ENCODE peak calls at places on chromosome 14, in five cellular contexts. V is cardiac muscle cell; T is neural progenitor cell; I is tibial artery; K is CD4-positive, alpha-beta memory T cell. S is an unnamed sample. For H3K36me3, the result is how much of the 10 kb centered on the place peaks cover.

GRCh38 chr14:54085841-54086240 is 129.2 kb upstream of the BMP4 start:
- DNase-seq in V (no peak), T (no peak), I (no peak), K (no peak), S (no peak)

GRCh38 chr14:33951183-33951840 is 438 bp upstream of the EGLN3 start:
- DNase-seq in V (no peak), T (no peak), I (no peak), K (no peak), S (peak)

GRCh38 chr14:77991128-77991772 is 178.9 kb upstream of the NRXN3 start:
- DNase-seq in V (no peak), T (peak), I (no peak), K (no peak), S (peak)

GRCh38 chr14:84397621-84398020 is 1132.3 kb upstream of the FLRT2 start:
- DNase-seq in V (no peak), T (no peak), I (no peak), K (no peak), S (no peak)

GRCh38 chr14:102697125-102697900 is 79.9 kb upstream of the TRAF3 start:
- DNase-seq in V (no peak), T (no peak), I (no peak), K (no peak), S (no peak)

GRCh38 chr14:80211143-80212024 is at the start of gene DIO2:
- DNase-seq in V (peak), T (peak), I (peak), K (no peak), S (peak)

GRCh38 chr14:32329146-32329545 is at the start of gene AKAP6:
- DNase-seq in V (no peak), T (peak), I (no peak), K (no peak), S (no peak)

GRCh38 chr14:94548999-94549985 is 11.9 kb upstream of the SERPINA4 start:
- DNase-seq in V (peak), T (peak), I (peak), K (no peak), S (peak)

GRCh38 chr14:24069411-24069735 is 2.0 kb upstream of the CPNE6 start:
- DNase-seq in V (no peak), T (no peak), I (no peak), K (no peak), S (no peak)

GRCh38 chr14:37143500-37143874 is 28.9 kb downstream of the SLC25A21 start:
- DNase-seq in V (no peak), T (no peak), I (no peak), K (no peak), S (no peak)

GRCh38 chr14:32472512-32473472 is 143.7 kb downstream of the AKAP6 start:
- DNase-seq in V (peak), T (peak), I (no peak), K (no peak), S (peak)

GRCh38 chr14:20697273-20698017 is 8.9 kb downstream of the ANG start:
- DNase-seq in V (peak), T (peak), I (no peak), K (peak), S (peak)

GRCh38 chr14:85576848-85577541 is 47.1 kb downstream of the FLRT2 start:
- DNase-seq in V (no peak), T (no peak), I (no peak), K (no peak), S (no peak)

GRCh38 chr14:98161366-98161765 is 1110.6 kb downstream of the BCL11B start:
- DNase-seq in V (no peak), T (no peak), I (no peak), K (no peak), S (no peak)

GRCh38 chr14:35822501-35822900 is 3.6 kb upstream of the BRMS1L start:
- DNase-seq in V (no peak), T (no peak), I (no peak), K (no peak), S (no peak)

GRCh38 chr14:95597784-95598204 is 62.9 kb downstream of the GLRX5 start:
- DNase-seq in V (peak), T (peak), I (no peak), K (no peak), S (peak)

GRCh38 chr14:72616294-72616693 is 277.6 kb downstream of the DPF3 start:
- DNase-seq in V (peak), T (no peak), I (no peak), K (no peak), S (no peak)

GRCh38 chr14:92998957-92999356 is 76.0 kb downstream of the CHGA start:
- DNase-seq in V (no peak), T (no peak), I (no peak), K (no peak), S (no peak)

GRCh38 chr14:95482967-95483842 is 33.2 kb downstream of the SYNE3 start:
- DNase-seq in V (peak), T (no peak), I (peak), K (no peak), S (peak)

GRCh38 chr14:70897475-70897874 is 9.8 kb upstream of the PCNX1 start:
- DNase-seq in V (peak), T (no peak), I (no peak), K (no peak), S (no peak)

GRCh38 chr14:22838631-22839041 is 2.3 kb downstream of the MMP14 start:
- DNase-seq in V (peak), T (no peak), I (no peak), K (no peak), S (no peak)

GRCh38 chr14:68878908-68879307 is 86.0 kb upstream of the ZFP36L1 start:
- DNase-seq in V (no peak), T (no peak), I (peak), K (no peak), S (no peak)

GRCh38 chr14:68880581-68881105 is 87.8 kb upstream of the ZFP36L1 start:
- DNase-seq in V (no peak), T (no peak), I (peak), K (no peak), S (no peak)

GRCh38 chr14:68882235-68882634 is 89.4 kb upstream of the ZFP36L1 start:
- DNase-seq in V (no peak), T (no peak), I (peak), K (no peak), S (no peak)

GRCh38 chr14:68879321-68879781 is 86.5 kb upstream of the ZFP36L1 start:
- DNase-seq in V (no peak), T (no peak), I (peak), K (no peak), S (no peak)

DNA sequence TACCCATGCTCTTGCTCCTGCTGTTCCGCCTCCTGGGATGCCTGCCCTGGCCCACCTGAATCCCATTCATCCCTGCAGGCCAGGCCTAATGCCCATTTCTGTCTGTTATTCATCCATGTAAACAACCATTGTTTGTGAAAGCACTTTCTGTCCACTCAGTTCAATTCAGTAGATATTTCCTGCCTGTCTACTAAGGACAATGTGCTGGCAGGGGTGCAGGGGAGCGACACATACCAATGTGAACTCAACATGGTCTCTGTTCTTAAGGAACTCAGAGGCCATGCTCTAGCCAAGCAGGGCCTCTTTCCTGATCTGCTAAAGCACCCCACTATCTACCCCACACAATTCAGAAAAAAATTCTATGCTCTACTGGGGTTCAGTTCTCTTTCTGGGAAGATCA is 88.5 kb upstream of the ZFP36L1 start:
- DNase-seq in V (no peak), T (no peak), I (peak), K (no peak), S (no peak)
- H3K36me3 ChIP-seq in V (half or more), T (under half), I (half or more), K (under half), S (half or more)

DNA sequence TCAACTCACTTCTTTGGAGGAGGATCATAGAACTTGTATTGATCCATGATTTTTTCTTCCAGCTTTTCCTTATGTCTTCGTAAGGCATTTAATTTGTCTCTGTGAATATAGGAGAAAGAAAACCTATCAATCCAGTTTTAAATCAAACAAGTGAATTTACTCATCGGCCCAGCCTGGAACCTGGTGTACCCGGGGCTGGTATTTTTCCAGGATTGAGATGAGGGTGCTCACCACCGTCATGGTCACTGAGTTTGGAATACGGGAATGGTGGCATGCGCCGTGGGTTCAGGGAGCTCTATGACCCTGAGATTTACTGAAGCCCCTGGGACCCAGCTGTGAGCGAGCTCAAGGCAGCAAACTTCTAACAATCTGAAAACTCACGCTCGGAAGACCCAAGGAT is 46.5 kb upstream of the GPR68 start:
- DNase-seq in V (no peak), T (no peak), I (no peak), K (peak), S (no peak)
- H3K36me3 ChIP-seq in V (under half), T (under half), I (under half), K (half or more), S (under half)

GRCh38 chr14:55383541-55384140 is 28.0 kb downstream of the ATG14 start:
- DNase-seq in V (peak), T (no peak), I (no peak), K (no peak), S (no peak)

GRCh38 chr14:55381561-55381960 is 30.1 kb downstream of the ATG14 start:
- DNase-seq in V (no peak), T (no peak), I (no peak), K (no peak), S (no peak)

GRCh38 chr14:55381040-55381439 is 30.6 kb downstream of the ATG14 start:
- DNase-seq in V (no peak), T (no peak), I (no peak), K (no peak), S (no peak)

GRCh38 chr14:55383039-55383438 is 28.6 kb downstream of the ATG14 start:
- DNase-seq in V (no peak), T (no peak), I (peak), K (no peak), S (no peak)

GRCh38 chr14:55382483-55382882 is 29.1 kb downstream of the ATG14 start:
- DNase-seq in V (no peak), T (no peak), I (no peak), K (no peak), S (no peak)
- H3K36me3 ChIP-seq in V (under half), T (under half), I (under half), K (under half), S (half or more)

DNA sequence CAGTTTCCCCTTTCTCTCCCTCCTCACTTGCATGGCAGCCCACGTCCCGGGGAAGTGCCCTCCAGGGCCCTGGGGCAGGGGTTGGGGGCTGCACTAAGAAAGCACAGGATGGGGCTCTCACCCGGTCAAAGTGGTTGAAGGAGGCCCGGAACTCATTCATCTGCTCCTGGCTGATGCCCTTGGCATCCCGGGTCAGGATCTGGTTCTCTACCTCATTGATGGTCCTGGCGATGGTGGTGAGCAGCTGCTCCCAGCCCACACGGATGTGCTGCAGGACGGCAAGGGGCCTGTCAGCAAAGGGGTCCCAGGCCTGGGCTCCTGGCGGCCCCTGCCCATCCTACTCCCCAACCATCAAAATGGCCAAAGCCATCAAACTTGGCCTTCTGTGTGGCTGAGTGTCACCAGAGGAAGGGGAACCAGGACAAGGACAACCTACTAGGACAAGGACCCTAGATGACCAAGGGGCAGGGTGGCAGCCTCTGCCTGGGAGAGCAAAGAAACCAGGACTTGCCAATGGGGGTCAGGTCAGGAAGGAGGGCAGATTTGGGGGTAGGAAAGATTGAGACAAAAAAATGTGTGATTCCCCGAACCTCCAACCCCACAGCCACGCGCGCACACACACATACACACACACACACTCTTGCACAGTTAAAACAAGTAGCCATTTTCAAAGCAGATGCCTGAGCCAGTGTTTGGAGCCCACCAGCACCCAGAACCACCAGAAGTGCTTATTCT is 87.1 kb upstream of the ZFP36L1 start:
- DNase-seq in V (no peak), T (no peak), I (peak), K (no peak), S (no peak)
- H3K36me3 ChIP-seq in V (half or more), T (under half), I (half or more), K (under half), S (half or more)

DNA sequence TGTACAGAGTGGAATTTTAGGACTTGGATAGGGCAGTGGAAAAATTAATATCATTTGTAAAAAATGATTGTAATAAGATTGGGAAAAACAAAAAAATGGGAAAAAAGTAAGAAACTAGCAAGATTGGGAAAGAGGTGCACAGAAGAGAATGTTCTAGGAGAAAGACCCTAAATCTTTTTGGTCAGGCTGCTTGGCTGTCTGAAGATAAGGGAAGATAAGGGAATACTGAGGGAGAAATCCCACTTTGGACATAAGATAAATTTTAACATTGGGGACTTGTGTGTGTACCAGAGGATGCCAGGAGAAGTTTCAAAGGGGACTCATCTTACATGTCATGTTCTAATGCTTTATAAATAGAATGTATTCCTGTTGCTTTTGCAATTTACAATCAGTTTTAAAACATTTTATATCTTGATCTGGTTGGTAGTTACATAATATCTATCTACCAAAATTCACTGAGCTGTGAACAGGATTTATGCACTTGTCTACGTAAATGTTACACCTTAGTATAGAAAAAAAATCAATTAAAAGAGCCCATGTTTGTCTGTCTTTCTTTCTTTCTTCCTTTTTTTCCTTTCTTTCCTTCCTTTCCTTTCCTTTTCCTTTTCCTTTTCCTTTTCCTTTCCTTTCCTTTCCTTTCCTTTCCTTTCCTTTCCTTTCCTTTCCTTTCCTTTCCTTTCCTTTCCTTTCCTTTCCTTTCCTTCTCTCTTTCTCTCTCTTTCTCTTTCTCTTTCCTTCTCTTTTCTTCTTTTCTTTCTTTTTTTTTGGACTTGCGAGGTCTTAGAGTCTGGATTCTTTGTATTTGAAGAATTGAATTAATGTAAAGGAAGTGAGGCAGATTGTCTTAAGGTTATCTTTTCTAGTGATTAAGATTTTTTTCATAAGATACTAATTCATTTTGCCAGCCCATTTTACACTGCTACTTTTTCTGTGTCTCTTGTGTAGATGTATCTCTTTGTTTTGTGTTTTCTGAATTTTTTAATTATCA is 66.1 kb downstream of the KTN1 start:
- DNase-seq in V (no peak), T (no peak), I (no peak), K (no peak), S (no peak)
- H3K36me3 ChIP-seq in V (under half), T (under half), I (under half), K (under half), S (half or more)

DNA sequence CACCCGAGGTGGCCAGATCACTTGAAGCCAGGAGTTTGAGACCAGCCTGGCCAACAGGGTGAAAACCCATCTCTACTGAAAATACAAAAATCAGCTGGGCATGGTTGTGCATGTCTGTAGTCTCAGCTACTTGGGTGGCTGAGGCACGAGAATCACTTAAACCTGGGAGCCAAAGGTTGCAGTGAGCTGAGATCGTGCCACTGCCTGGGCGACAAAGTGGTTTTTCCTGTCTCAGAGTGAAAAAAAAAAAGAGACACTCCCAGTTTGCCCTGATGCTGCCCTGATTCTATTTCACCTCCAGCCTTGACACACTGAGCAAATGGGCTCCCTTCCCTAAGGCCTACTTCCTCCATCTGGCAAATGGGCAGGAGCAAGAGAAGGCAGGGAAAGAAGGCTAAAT is 28.5 kb upstream of the PLEK2 start:
- DNase-seq in V (no peak), T (no peak), I (no peak), K (no peak), S (no peak)
- H3K36me3 ChIP-seq in V (under half), T (under half), I (under half), K (under half), S (under half)

DNA sequence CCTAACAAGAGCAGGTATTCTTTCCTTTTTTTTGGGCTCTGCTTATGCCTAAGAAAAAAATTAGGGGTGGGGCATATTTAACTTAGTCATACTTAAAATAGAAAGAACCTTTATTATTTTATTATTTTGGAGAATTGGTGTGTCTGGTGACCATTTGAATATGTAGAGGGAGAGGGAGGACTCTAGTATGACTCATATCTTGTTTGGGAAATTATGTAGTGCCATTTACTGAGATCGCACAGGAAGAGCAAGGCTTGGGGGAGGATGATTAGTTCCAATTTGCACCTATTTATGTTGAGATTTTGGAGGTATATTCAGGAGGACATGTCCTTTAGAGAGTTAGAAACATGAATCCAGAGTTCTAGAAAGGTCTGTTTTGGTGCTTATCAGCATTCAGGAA is 9.9 kb downstream of the ZNF410 start:
- DNase-seq in V (peak), T (no peak), I (no peak), K (no peak), S (no peak)
- H3K36me3 ChIP-seq in V (half or more), T (under half), I (half or more), K (under half), S (half or more)

GRCh38 chr14:39396448-39396847 is 35.8 kb downstream of the FBXO33 start:
- DNase-seq in V (peak), T (no peak), I (no peak), K (no peak), S (no peak)
- H3K36me3 ChIP-seq in V (under half), T (under half), I (under half), K (under half), S (under half)